ENCODE peak calls at places on chromosomes 12 and 14, in four cellular contexts. One of them, this sample, is unnamed. For H3K27me3, the result is how much of the 10 kb centered on the place peaks cover.

GRCh38 chr14:87067597-87067996 is 925.4 kb downstream of the GALC start:
- DNase-seq in GM23338: no peak
- DNase-seq in K562: no peak
- DNase-seq in HepG2: no peak
- DNase-seq in this sample: no peak

GRCh38 chr14:30195946-30196345 is 268.3 kb upstream of the PRKD1 start:
- DNase-seq in GM23338: peak
- DNase-seq in K562: no peak
- DNase-seq in HepG2: no peak
- DNase-seq in this sample: no peak

GRCh38 chr12:1716215-1716862 is 25.5 kb downstream of the ADIPOR2 start:
- DNase-seq in GM23338: no peak
- DNase-seq in K562: no peak
- DNase-seq in HepG2: no peak
- DNase-seq in this sample: no peak

GRCh38 chr12:98221243-98221808 is 294.1 kb upstream of the TMPO start:
- DNase-seq in GM23338: no peak
- DNase-seq in K562: no peak
- DNase-seq in HepG2: no peak
- DNase-seq in this sample: no peak

GRCh38 chr12:105461276-105461975 is 130.9 kb downstream of the C12orf75 start:
- DNase-seq in GM23338: no peak
- DNase-seq in K562: no peak
- DNase-seq in HepG2: no peak
- DNase-seq in this sample: no peak

GRCh38 chr14:43012817-43013216 is 1406.1 kb downstream of the LRFN5 start:
- DNase-seq in GM23338: no peak
- DNase-seq in K562: no peak
- DNase-seq in HepG2: no peak
- DNase-seq in this sample: no peak

GRCh38 chr14:106786697-106787096 is 1260.3 kb downstream of the TMEM121 start:
- DNase-seq in GM23338: no peak
- DNase-seq in K562: no peak
- DNase-seq in HepG2: no peak
- DNase-seq in this sample: no peak

GRCh38 chr14:81211844-81212243 is 8.9 kb downstream of the GTF2A1 start:
- DNase-seq in GM23338: peak
- DNase-seq in K562: no peak
- DNase-seq in HepG2: peak
- DNase-seq in this sample: no peak

GRCh38 chr12:47801170-47801903 is 18.4 kb downstream of the HDAC7 start:
- DNase-seq in GM23338: no peak
- DNase-seq in K562: no peak
- DNase-seq in HepG2: no peak
- DNase-seq in this sample: no peak

GRCh38 chr14:101200650-101201516 is 297.4 kb upstream of the RTL1 start:
- DNase-seq in GM23338: no peak
- DNase-seq in K562: no peak
- DNase-seq in HepG2: no peak
- DNase-seq in this sample: no peak

GRCh38 chr14:45135181-45135580 is 549 bp upstream of the FANCM start:
- DNase-seq in GM23338: no peak
- DNase-seq in K562: no peak
- DNase-seq in HepG2: no peak
- DNase-seq in this sample: no peak

GRCh38 chr12:54988402-54989054 is 4.0 kb upstream of the TESPA1 start:
- DNase-seq in GM23338: no peak
- DNase-seq in K562: peak
- DNase-seq in HepG2: no peak
- DNase-seq in this sample: no peak

GRCh38 chr12:33721561-33721960 is 281.9 kb upstream of the SYT10 start:
- DNase-seq in GM23338: no peak
- DNase-seq in K562: no peak
- DNase-seq in HepG2: no peak
- DNase-seq in this sample: no peak

GRCh38 chr12:58268080-58268479 is 326.7 kb downstream of the ATP23 start:
- DNase-seq in GM23338: no peak
- DNase-seq in K562: no peak
- DNase-seq in HepG2: no peak
- DNase-seq in this sample: no peak

GRCh38 chr12:132251741-132252490 is 77.5 kb downstream of the GALNT9 start:
- DNase-seq in GM23338: no peak
- DNase-seq in K562: no peak
- DNase-seq in HepG2: no peak
- DNase-seq in this sample: no peak

GRCh38 chr12:27635349-27635972 is 60.8 kb upstream of the REP15 start:
- DNase-seq in GM23338: peak
- DNase-seq in K562: peak
- DNase-seq in HepG2: peak
- DNase-seq in this sample: no peak

GRCh38 chr12:26068503-26068902 is 56.3 kb downstream of the BHLHE41 start:
- DNase-seq in GM23338: peak
- DNase-seq in K562: no peak
- DNase-seq in HepG2: no peak
- DNase-seq in this sample: no peak

GRCh38 chr12:40162022-40162421 is 56.1 kb upstream of the SLC2A13 start:
- DNase-seq in GM23338: no peak
- DNase-seq in K562: no peak
- DNase-seq in HepG2: no peak
- DNase-seq in this sample: no peak

GRCh38 chr14:24389266-24389855 is 9.4 kb upstream of the NYNRIN start:
- DNase-seq in GM23338: no peak
- DNase-seq in K562: peak
- DNase-seq in HepG2: no peak
- DNase-seq in this sample: no peak

GRCh38 chr12:113960030-113960429 is 6.1 kb downstream of the RBM19 start:
- DNase-seq in GM23338: no peak
- DNase-seq in K562: no peak
- DNase-seq in HepG2: no peak
- DNase-seq in this sample: no peak

GRCh38 chr12:55652352-55652751 is 15.7 kb downstream of the OR10P1 start:
- DNase-seq in GM23338: no peak
- DNase-seq in K562: no peak
- DNase-seq in HepG2: no peak
- DNase-seq in this sample: no peak

GRCh38 chr12:50087159-50087558 is 2.0 kb downstream of the SMARCD1 start:
- DNase-seq in GM23338: no peak
- DNase-seq in K562: no peak
- DNase-seq in HepG2: no peak
- DNase-seq in this sample: no peak

GRCh38 chr12:10497602-10498001 is 8.1 kb upstream of the EIF2S3B start:
- DNase-seq in GM23338: no peak
- DNase-seq in K562: no peak
- DNase-seq in HepG2: no peak
- DNase-seq in this sample: no peak

DNA sequence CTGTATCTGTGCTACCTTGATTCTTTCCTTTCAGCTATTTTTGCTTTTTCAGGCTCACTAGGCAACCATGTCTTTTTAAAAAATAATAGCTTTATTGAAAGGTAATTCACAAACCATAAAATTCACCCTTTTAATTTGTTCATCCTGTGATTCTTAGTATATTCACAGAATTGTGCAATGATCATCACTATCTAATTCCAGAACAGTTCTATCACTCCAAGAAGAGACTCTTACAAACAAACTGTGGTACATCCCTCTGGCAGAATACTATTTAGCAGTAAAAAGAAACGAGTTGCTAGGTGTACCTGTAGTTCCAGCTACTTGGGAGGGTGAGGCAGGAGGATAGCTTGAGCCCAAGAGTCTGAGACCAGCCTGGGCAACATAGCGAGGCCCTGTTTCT is 14.8 kb downstream of the CREBL2 start:
- DNase-seq in GM23338: no peak
- DNase-seq in K562: no peak
- DNase-seq in HepG2: no peak
- DNase-seq in this sample: no peak
- H3K27me3 ChIP-seq in GM23338: under half
- H3K27me3 ChIP-seq in K562: under half
- H3K27me3 ChIP-seq in HepG2: under half
- H3K27me3 ChIP-seq in this sample: under half

GRCh38 chr12:107330901-107331431 is 237.6 kb upstream of the CRY1 start:
- DNase-seq in GM23338: no peak
- DNase-seq in K562: no peak
- DNase-seq in HepG2: no peak
- DNase-seq in this sample: no peak
- TF ChIP-seq JUNB in GM23338: no peak
- TF ChIP-seq JUNB in K562: no peak
- TF ChIP-seq JUNB in HepG2: no peak
- TF ChIP-seq JUNB in this sample: no peak

GRCh38 chr12:53805067-53805466 is 53.3 kb upstream of the CISTR start:
- DNase-seq in GM23338: no peak
- DNase-seq in K562: no peak
- DNase-seq in HepG2: no peak
- DNase-seq in this sample: no peak

GRCh38 chr12:53804429-53804828 is 52.6 kb upstream of the CISTR start:
- DNase-seq in GM23338: no peak
- DNase-seq in K562: no peak
- DNase-seq in HepG2: no peak
- DNase-seq in this sample: no peak

GRCh38 chr12:53807322-53807721 is 55.5 kb upstream of the CISTR start:
- DNase-seq in GM23338: no peak
- DNase-seq in K562: no peak
- DNase-seq in HepG2: no peak
- DNase-seq in this sample: no peak

GRCh38 chr12:53806689-53807088 is 54.9 kb upstream of the CISTR start:
- DNase-seq in GM23338: no peak
- DNase-seq in K562: no peak
- DNase-seq in HepG2: no peak
- DNase-seq in this sample: no peak

GRCh38 chr12:53805801-53806200 is 54.0 kb upstream of the CISTR start:
- DNase-seq in GM23338: no peak
- DNase-seq in K562: no peak
- DNase-seq in HepG2: no peak
- DNase-seq in this sample: no peak
- H3K27me3 ChIP-seq in GM23338: under half
- H3K27me3 ChIP-seq in K562: under half
- H3K27me3 ChIP-seq in HepG2: under half
- H3K27me3 ChIP-seq in this sample: under half

GRCh38 chr12:99495797-99496196 is 151.8 kb upstream of the GARIN6 start:
- DNase-seq in GM23338: no peak
- DNase-seq in K562: no peak
- DNase-seq in HepG2: no peak
- DNase-seq in this sample: no peak

DNA sequence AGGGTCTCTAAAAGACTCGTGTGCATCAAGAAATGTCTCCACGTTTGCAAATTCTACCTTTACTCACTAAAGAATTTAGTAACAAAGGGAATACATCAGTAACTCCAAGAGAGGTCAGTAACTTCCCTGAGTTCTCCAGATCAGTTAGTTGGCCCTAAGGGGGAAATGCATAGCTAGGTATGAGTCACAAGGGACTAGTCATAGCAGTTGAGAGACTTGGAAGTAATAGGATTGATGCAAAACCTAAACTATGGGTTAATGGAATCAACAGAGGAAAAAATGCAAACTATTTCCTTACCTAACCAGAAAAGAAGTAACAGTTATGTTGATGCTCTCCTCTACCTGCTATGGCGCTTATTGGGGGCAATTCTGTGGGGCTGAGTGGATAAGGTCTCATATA is 148.8 kb upstream of the GARIN6 start:
- DNase-seq in GM23338: peak
- DNase-seq in K562: no peak
- DNase-seq in HepG2: no peak
- DNase-seq in this sample: no peak
- TF ChIP-seq JUNB in GM23338: no peak
- TF ChIP-seq JUNB in K562: no peak
- TF ChIP-seq JUNB in HepG2: no peak
- TF ChIP-seq JUNB in this sample: no peak

This sample was measured in GM12878.